ENCODE peak calls at places on chromosomes 12 and 14, in five cellular contexts. N is HCT116, G is endothelial cell of umbilical vein, E is GM12878, R is HepG2. Y is an unnamed sample.

GRCh38 chr14:55546212-55546874 is 33.7 kb upstream of the KTN1 start:
- DNase-seq in G (no peak), R (no peak), E (peak; percentile 33), N (no peak), Y (no peak)

GRCh38 chr14:60303745-60304144 is 54.7 kb downstream of the PPM1A start:
- DNase-seq in E (no peak), N (no peak), R (no peak), G (no peak), Y (no peak)

GRCh38 chr12:114306646-114307045 is 99.3 kb downstream of the TBX5 start:
- DNase-seq in E (no peak), R (no peak), N (no peak), G (no peak), Y (no peak)

GRCh38 chr12:71415336-71416231 is 24.0 kb upstream of the LGR5 start:
- DNase-seq in G (peak; percentile 49), R (peak; percentile 60), E (peak; percentile 7), N (peak; percentile 42), Y (no peak)

GRCh38 chr12:109619002-109619604 is 45.5 kb downstream of the MVK start:
- DNase-seq in R (no peak), N (no peak), E (no peak), G (no peak), Y (no peak)

GRCh38 chr12:56943878-56944277 is 9.7 kb upstream of the SDR9C7 start:
- DNase-seq in E (no peak), G (no peak), N (no peak), R (no peak), Y (no peak)

GRCh38 chr14:20247651-20248246 is 8.7 kb downstream of the OR11H4 start:
- DNase-seq in N (peak; percentile 36), R (peak; percentile 66), E (no peak), G (no peak), Y (no peak)

GRCh38 chr12:106982229-106982628 is 4.7 kb downstream of the MTERF2 start:
- DNase-seq in G (no peak), R (no peak), N (no peak), E (no peak), Y (no peak)

GRCh38 chr12:104219908-104220404 is 4.4 kb downstream of the TXNRD1 start:
- DNase-seq in R (peak; percentile 69), G (peak; percentile 87), N (peak; percentile 97), E (no peak), Y (peak; percentile 8)

GRCh38 chr12:43306066-43306465 is 245.9 kb downstream of the ADAMTS20 start:
- DNase-seq in E (no peak), G (peak; percentile 42), N (no peak), R (no peak), Y (no peak)

GRCh38 chr14:75283884-75284563 is 5.4 kb downstream of the FOS start:
- DNase-seq in R (peak; percentile 44), E (no peak), G (no peak), N (no peak), Y (no peak)

GRCh38 chr12:40286583-40286982 is 61.8 kb downstream of the LRRK2 start:
- DNase-seq in R (no peak), E (no peak), N (no peak), G (no peak), Y (no peak)

GRCh38 chr12:1473418-1473817 is 121.0 kb downstream of the FBXL14 start:
- DNase-seq in E (no peak), N (no peak), R (no peak), G (peak; percentile 6), Y (no peak)

GRCh38 chr14:103483600-103483999 is 39.0 kb downstream of the CKB start:
- DNase-seq in G (peak; percentile 88), N (no peak), R (no peak), E (no peak), Y (no peak)

GRCh38 chr14:62743569-62743968 is 301.7 kb downstream of the KCNH5 start:
- DNase-seq in E (no peak), N (no peak), G (no peak), R (no peak), Y (peak; percentile 10)

GRCh38 chr14:88707088-88707487 is 85.7 kb downstream of the EML5 start:
- DNase-seq in E (no peak), G (no peak), R (no peak), N (no peak), Y (no peak)

GRCh38 chr12:111636209-111636928 is 37.3 kb upstream of the ATXN2 start:
- DNase-seq in G (peak; percentile 55), E (no peak), R (peak; percentile 56), N (no peak), Y (peak; percentile 82)

GRCh38 chr12:121390856-121391255 is 9.1 kb upstream of the RNF34 start:
- DNase-seq in R (no peak), G (no peak), E (no peak), N (no peak), Y (no peak)

GRCh38 chr14:76267322-76268012 is 108.5 kb upstream of the ESRRB start:
- DNase-seq in E (no peak), N (no peak), G (peak; percentile 55), R (no peak), Y (no peak)

GRCh38 chr14:100611811-100612480 is 24.7 kb upstream of the BEGAIN start:
- DNase-seq in G (no peak), N (no peak), R (no peak), E (no peak), Y (no peak)

GRCh38 chr14:104597576-104597975 is 7.0 kb downstream of the TMEM179 start:
- DNase-seq in R (no peak), G (no peak), E (no peak), N (no peak), Y (no peak)

GRCh38 chr12:76864791-76865400 is 13.9 kb downstream of the CSRP2 start:
- DNase-seq in G (no peak), N (no peak), R (no peak), E (no peak), Y (no peak)

GRCh38 chr12:109758406-109759075 is 44.9 kb downstream of the FAM222A start:
- DNase-seq in R (no peak), N (no peak), G (no peak), E (no peak), Y (no peak)

GRCh38 chr12:107844312-107844921 is 69.9 kb downstream of the ASCL4 start:
- DNase-seq in E (no peak), G (no peak), R (no peak), N (no peak), Y (no peak)

GRCh38 chr12:12600659-12601058 is 11.0 kb upstream of the CREBL2 start:
- DNase-seq in G (no peak), N (no peak), R (peak; percentile 24), E (no peak), Y (no peak)

GRCh38 chr14:76101384-76101783 is 50.3 kb upstream of the GPATCH2L start:
- DNase-seq in R (no peak), G (no peak), E (no peak), N (no peak), Y (no peak)

GRCh38 chr12:109880049-109880931 is at the start of gene GLTP:
- DNase-seq in N (peak; percentile 45), G (peak; percentile 80), R (peak; percentile 58), E (no peak), Y (no peak)

GRCh38 chr12:14111230-14111865 is 129.9 kb upstream of the GRIN2B start:
- DNase-seq in G (no peak), E (peak; percentile 33), R (peak; percentile 1), N (peak; percentile 31), Y (no peak)

GRCh38 chr14:32683679-32684078 is 255.0 kb upstream of the NPAS3 start:
- DNase-seq in N (no peak), E (no peak), R (no peak), G (no peak), Y (no peak)

GRCh38 chr12:30021046-30021833 is 237.5 kb upstream of the TMTC1 start:
- DNase-seq in R (no peak), E (no peak), N (no peak), G (no peak), Y (no peak)

GRCh38 chr12:60072911-60073310 is 477.1 kb downstream of the SLC16A7 start:
- DNase-seq in N (no peak), G (peak; percentile 25), R (no peak), E (no peak), Y (no peak)

DNA sequence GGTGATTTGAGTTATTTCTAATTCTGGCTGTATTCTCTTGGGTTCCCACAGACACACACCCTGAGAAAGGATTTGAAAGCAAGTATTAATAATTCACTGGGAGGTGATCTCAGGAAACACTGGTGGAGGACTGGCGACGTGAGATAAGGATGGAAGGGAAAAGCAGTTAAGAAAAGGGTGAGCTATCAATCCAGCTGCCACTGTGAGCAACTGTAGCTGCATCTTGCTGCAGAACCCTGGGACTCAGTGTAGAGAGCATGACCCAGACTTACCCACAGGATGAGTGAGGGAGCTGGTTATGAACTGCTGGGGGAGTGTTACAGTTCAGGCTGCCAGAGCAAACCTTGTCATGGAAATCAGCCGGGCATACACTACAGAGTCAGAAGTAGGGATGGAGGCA is 71.9 kb downstream of the RESF1 start:
- DNase-seq in G (peak; percentile 98), N (no peak), R (no peak), E (no peak), Y (no peak)
- TF ChIP-seq POLR2AphosphoS5 in G (peak; percentile 57), N (no peak), R (no peak), E (no peak), Y (no peak)

DNA sequence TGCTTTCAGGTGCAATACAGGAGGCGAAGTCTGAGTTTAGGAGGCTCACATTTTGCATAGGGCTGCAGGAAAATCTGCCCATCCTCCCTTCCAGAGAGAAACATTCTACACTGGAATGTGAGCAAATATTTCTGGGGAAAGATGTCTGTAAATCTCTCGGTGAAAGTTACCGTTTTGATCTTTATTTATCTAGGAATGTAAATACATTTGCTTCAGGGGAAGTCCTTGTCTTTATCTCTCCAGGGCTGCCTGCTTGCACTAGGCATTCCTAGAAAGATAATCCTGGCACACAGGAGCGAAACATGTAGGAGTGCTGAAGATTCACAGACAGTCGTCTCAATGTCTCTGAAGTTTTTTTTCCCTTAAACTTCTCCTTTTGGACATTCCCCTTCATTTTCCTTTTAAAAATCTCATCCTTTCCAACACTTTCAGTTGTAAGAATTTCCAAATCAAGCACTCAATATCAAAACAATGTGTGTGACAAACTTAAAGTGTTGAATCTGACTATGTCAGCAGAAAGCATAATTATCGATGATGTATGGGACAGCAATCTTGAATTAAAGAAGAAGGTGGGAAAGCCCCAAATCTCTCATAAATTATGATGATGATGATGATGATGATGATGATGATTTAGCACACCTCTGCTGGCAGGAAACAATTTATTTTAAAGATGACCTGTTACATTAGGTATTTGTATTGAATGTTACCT is 113.4 kb upstream of the RESF1 start:
- DNase-seq in E (no peak), R (peak; percentile 77), N (no peak), G (no peak), Y (no peak)
- H3K9me3 ChIP-seq in E (peaks cover 10% of the 10 kb centered on the region), R (peaks cover 35% of the 10 kb centered on the region), N (peaks cover 7% of the 10 kb centered on the region), G (peaks cover 7% of the 10 kb centered on the region), Y (peaks cover 3% of the 10 kb centered on the region)

GRCh38 chr12:82326905-82327503 is 31.2 kb downstream of the CCDC59 start:
- DNase-seq in G (peak; percentile 28), R (peak; percentile 13), N (peak; percentile 19), E (no peak), Y (peak; percentile 48)
- TF ChIP-seq EZH2 in G (no peak), R (no peak), N (no peak), E (no peak), Y (no peak)

GRCh38 chr12:117501470-117501869 is 140.0 kb upstream of the NOS1 start:
- DNase-seq in R (peak; percentile 17), E (no peak), G (no peak), N (no peak), Y (no peak)
- TF ChIP-seq POLR2AphosphoS5 in R (no peak), E (no peak), G (no peak), N (no peak), Y (no peak)

Y was measured in SK-N-MC.